ENCODE peak calls at places on chromosomes 3 and 15, in six cellular contexts. J is keratinocyte; H is small intestine; S is H4; W is GM10248; M is stimulated activated naive B cell treated with anti-CD40 and anti-IgM and Interleukin-4, amounts not matched to agents 10 μg/mL and 1 μg/mL and 100 μg/mL, for 72 hours. B is an unnamed sample.

GRCh38 chr15:38073278-38073930 is 139.0 kb downstream of the TMCO5A start:
- DNase-seq in M (no peak), J (no peak), H (peak), S (no peak), W (no peak), B (no peak)

GRCh38 chr15:70778258-70779076 is 15.1 kb upstream of the UACA start:
- DNase-seq in W (no peak), H (peak), S (peak), J (no peak), M (no peak), B (peak)

GRCh38 chr3:187281191-187281714 is 10.3 kb downstream of the MASP1 start:
- DNase-seq in H (no peak), S (peak), W (no peak), J (no peak), M (no peak), B (no peak)

GRCh38 chr3:10609134-10609533 is 103.7 kb upstream of the ATP2B2 start:
- DNase-seq in J (no peak), W (no peak), M (no peak), H (no peak), S (no peak), B (no peak)

GRCh38 chr15:45088801-45089711 is 24.9 kb downstream of the DUOX2 start:
- DNase-seq in S (no peak), W (no peak), M (no peak), H (no peak), J (no peak), B (no peak)

GRCh38 chr3:52095990-52096775 is 39.8 kb upstream of the DUSP7 start:
- DNase-seq in W (no peak), H (no peak), S (no peak), J (no peak), M (no peak), B (peak)

GRCh38 chr3:189508784-189509489 is 122.3 kb upstream of the TP63 start:
- DNase-seq in S (no peak), J (no peak), M (no peak), W (no peak), H (no peak), B (no peak)

GRCh38 chr3:118781879-118782278 is 252.8 kb downstream of the IGSF11 start:
- DNase-seq in H (no peak), S (no peak), W (no peak), J (no peak), M (no peak), B (no peak)

GRCh38 chr3:71955549-71956373 is 170.8 kb upstream of the PROK2 start:
- DNase-seq in S (peak), H (peak), M (peak), J (no peak), W (peak), B (no peak)

GRCh38 chr3:142929109-142929508 is 34.4 kb downstream of the PAQR9 start:
- DNase-seq in W (peak), S (peak), J (no peak), M (no peak), H (peak), B (no peak)

GRCh38 chr15:52505141-52505540 is 23.5 kb downstream of the MYO5A start:
- DNase-seq in W (no peak), J (no peak), H (no peak), M (no peak), S (no peak), B (peak)

GRCh38 chr15:47870956-47871625 is 153.8 kb downstream of the SEMA6D start:
- DNase-seq in H (peak), J (no peak), M (no peak), S (peak), W (no peak), B (no peak)

GRCh38 chr3:130093741-130094391 is 12.2 kb downstream of the ALG1L2 start:
- DNase-seq in S (no peak), W (peak), J (no peak), M (peak), H (peak), B (no peak)

GRCh38 chr3:7658294-7658693 is 797.4 kb downstream of the GRM7 start:
- DNase-seq in W (no peak), H (no peak), S (no peak), J (no peak), M (no peak), B (no peak)

GRCh38 chr15:44726568-44727461 is 9.5 kb upstream of the TRIM69 start:
- DNase-seq in S (peak), J (peak), M (peak), H (peak), W (peak), B (peak)

B was measured in epithelial cell of prostate.